ENCODE peak calls at places on chromosomes 6 and 20, in four cellular contexts. Z is NCI-H82, G is substantia nigra, C is left lung. Y is an unnamed sample.

GRCh38 chr6:84645000-84645399 is 119.4 kb downstream of the TBX18 start:
- DNase-seq in G (no peak), Z (no peak), C (no peak), Y (no peak)

GRCh38 chr6:34201455-34202098 is 35.1 kb upstream of the HMGA1 start:
- DNase-seq in Z (no peak), G (no peak), C (no peak), Y (no peak)

GRCh38 chr20:54208492-54209044 is 681 bp downstream of the PFDN4 start:
- DNase-seq in C (no peak), G (peak), Z (peak), Y (peak)

GRCh38 chr6:158068893-158069799 is 87.5 kb downstream of the SYNJ2 start:
- DNase-seq in Z (no peak), C (peak), G (no peak), Y (no peak)

GRCh38 chr6:165181951-165182414 is 127.4 kb downstream of the C6orf118 start:
- DNase-seq in Z (no peak), G (no peak), C (no peak), Y (peak)

GRCh38 chr6:159853735-159854134 is 37.1 kb upstream of the MAS1 start:
- DNase-seq in C (no peak), Z (no peak), G (no peak), Y (no peak)

GRCh38 chr6:101077344-101077743 is 196.2 kb upstream of the ASCC3 start:
- DNase-seq in C (no peak), G (no peak), Z (no peak), Y (no peak)

GRCh38 chr20:51159303-51159702 is 136.4 kb upstream of the KCNG1 start:
- DNase-seq in G (no peak), Z (no peak), C (no peak), Y (no peak)

GRCh38 chr6:43713611-43714310 is 26.2 kb upstream of the MRPS18A start:
- DNase-seq in Z (no peak), G (no peak), C (no peak), Y (no peak)

GRCh38 chr20:62305149-62305764 is 2.5 kb downstream of the ADRM1 start:
- DNase-seq in G (no peak), Z (no peak), C (no peak), Y (no peak)